ENCODE peak calls at places on chromosomes 5 and 9, in seven cellular contexts. W is CD4-positive, alpha-beta T cell; E is MCF 10A; N is AG04449; B is dorsolateral prefrontal cortex; R is Peyer's patch; H is PC-9. Y is an unnamed sample.

GRCh38 chr5:73606206-73606753 is 19.7 kb upstream of the ARHGEF28 start:
- DNase-seq in B (no peak), R (no peak), N (no peak), E (no peak), W (no peak), H (peak; percentile 63), Y (no peak)

GRCh38 chr5:95086932-95087818 is 197.7 kb downstream of the MCTP1 start:
- DNase-seq in N (no peak), W (no peak), R (no peak), B (no peak), H (no peak), E (no peak), Y (no peak)

GRCh38 chr5:95718203-95718602 is 12.9 kb upstream of the RHOBTB3 start:
- DNase-seq in N (no peak), W (no peak), B (no peak), E (no peak), H (no peak), R (no peak), Y (no peak)

GRCh38 chr9:73180373-73180772 is 28.7 kb downstream of the ANXA1 start:
- DNase-seq in B (no peak), N (peak; percentile 23), R (no peak), W (no peak), H (no peak), E (peak; percentile 29), Y (no peak)

GRCh38 chr5:150641006-150641570 is 628 bp downstream of the SYNPO start:
- DNase-seq in R (no peak), B (no peak), E (peak; percentile 75), N (no peak), H (peak; percentile 43), W (no peak), Y (no peak)

GRCh38 chr5:132687995-132688394 is 14.2 kb downstream of the IL4 start:
- DNase-seq in R (no peak), E (no peak), W (no peak), N (no peak), H (no peak), B (no peak), Y (no peak)

GRCh38 chr9:128077847-128078503 is 9.9 kb downstream of the SLC25A25 start:
- DNase-seq in W (no peak), R (no peak), N (no peak), E (no peak), B (no peak), H (no peak), Y (no peak)

GRCh38 chr5:159911349-159911748 is 4.9 kb upstream of the ADRA1B start:
- DNase-seq in R (no peak), H (peak; percentile 72), E (no peak), B (no peak), N (no peak), W (no peak), Y (no peak)

GRCh38 chr5:167820266-167820988 is 471.0 kb upstream of the WWC1 start:
- DNase-seq in B (no peak), W (no peak), H (no peak), E (no peak), N (no peak), R (no peak), Y (no peak)

GRCh38 chr5:181189962-181190710 is 14.9 kb downstream of the TRIM7 start:
- DNase-seq in R (peak; percentile 65), N (no peak), B (no peak), W (no peak), E (peak; percentile 39), H (no peak), Y (peak; percentile 36)

GRCh38 chr9:98109052-98109451 is 10.0 kb downstream of the TRIM14 start:
- DNase-seq in N (no peak), B (no peak), E (no peak), R (no peak), H (no peak), W (no peak), Y (no peak)

GRCh38 chr9:136016882-136017812 is 56.0 kb upstream of the UBAC1 start:
- DNase-seq in W (no peak), E (no peak), N (no peak), R (peak; percentile 37), B (peak; percentile 27), H (no peak), Y (no peak)

GRCh38 chr9:137422668-137423000 is 328 bp downstream of the EXD3 start:
- DNase-seq in R (peak; percentile 75), N (no peak), B (peak; percentile 28), H (no peak), W (no peak), E (no peak), Y (no peak)

GRCh38 chr9:129343697-129344375 is 165.8 kb upstream of the IER5L start:
- DNase-seq in H (peak; percentile 79), R (peak; percentile 57), W (no peak), E (no peak), N (no peak), B (peak; percentile 61), Y (no peak)

DNA sequence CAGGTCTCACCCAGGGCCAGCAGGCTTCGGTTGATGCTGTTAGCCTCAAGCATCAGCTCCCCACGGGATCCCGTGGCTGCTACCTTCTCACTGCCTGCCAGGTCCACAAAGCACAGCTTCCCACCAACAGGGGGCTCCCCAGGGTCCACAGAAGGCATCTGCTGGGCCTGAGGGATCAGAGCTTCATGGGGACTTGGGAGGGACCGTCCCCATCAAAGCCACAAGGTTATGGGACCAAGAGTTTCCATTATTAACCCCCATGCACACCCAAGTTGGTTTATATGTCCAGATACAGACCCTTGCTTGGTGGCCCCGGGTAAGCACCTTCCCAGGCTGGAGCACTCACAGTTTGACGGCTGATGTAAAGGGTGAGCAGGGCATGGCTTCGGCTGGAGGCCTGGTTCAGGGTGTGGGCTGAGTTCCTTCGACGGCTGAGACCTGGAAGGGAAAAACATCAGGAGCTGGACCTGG is 3.0 kb downstream of the KIF12 start:
- DNase-seq in E (no peak), W (no peak), N (no peak), B (no peak), H (no peak), R (no peak), Y (no peak)
- TF ChIP-seq CTCF in E (no peak), W (no peak), N (peak; percentile 18), B (no peak), H (no peak), R (no peak), Y (no peak)

GRCh38 chr5:162591724-162592123 is 524.2 kb downstream of the GABRG2 start:
- DNase-seq in B (no peak), E (no peak), N (no peak), W (no peak), R (no peak), H (no peak), Y (no peak)

GRCh38 chr5:162593881-162594280 is 526.3 kb downstream of the GABRG2 start:
- DNase-seq in H (no peak), N (no peak), R (no peak), E (peak; percentile 24), B (no peak), W (no peak), Y (no peak)
- TF ChIP-seq CTCF in H (peak; percentile 53), N (no peak), R (no peak), E (peak; percentile 32), B (peak; percentile 29), W (no peak), Y (no peak)

DNA sequence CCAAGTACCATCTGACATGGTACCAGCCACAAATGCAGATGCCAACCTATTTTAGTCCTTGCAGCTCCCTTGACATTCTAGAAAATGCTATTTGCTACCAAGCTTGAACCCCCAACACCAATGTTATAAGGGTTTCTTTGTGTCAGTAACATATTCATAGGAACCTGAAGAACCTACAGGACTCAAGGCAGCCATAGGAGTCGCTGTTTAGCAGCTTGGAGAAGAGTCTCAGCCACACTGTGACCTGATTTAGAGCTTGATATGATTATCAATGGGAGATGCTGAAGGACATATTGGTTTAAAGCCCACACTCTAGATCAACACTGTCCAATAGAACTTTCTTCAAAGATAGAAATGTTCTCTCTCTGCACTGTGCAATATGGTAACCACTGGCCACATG is 6.4 kb upstream of the ZFR start:
- DNase-seq in B (no peak), E (peak; percentile 25), W (no peak), N (no peak), H (no peak), R (no peak), Y (no peak)
- TF ChIP-seq CTCF in B (no peak), E (no peak), W (no peak), N (no peak), H (no peak), R (no peak), Y (peak; percentile 3)

GRCh38 chr5:148309746-148310145 is 2.5 kb upstream of the SPINK7 start:
- DNase-seq in R (no peak), W (no peak), H (no peak), E (no peak), B (no peak), N (no peak), Y (no peak)

GRCh38 chr5:148312159-148312558 is at the start of gene SPINK7:
- DNase-seq in H (no peak), N (no peak), E (no peak), W (no peak), B (no peak), R (no peak), Y (no peak)

GRCh38 chr5:148309019-148309418 is 3.2 kb upstream of the SPINK7 start:
- DNase-seq in E (no peak), W (no peak), H (no peak), N (no peak), R (no peak), B (no peak), Y (no peak)

GRCh38 chr5:148311516-148311915 is 707 bp upstream of the SPINK7 start:
- DNase-seq in H (no peak), B (no peak), W (no peak), N (no peak), R (no peak), E (no peak), Y (no peak)

DNA sequence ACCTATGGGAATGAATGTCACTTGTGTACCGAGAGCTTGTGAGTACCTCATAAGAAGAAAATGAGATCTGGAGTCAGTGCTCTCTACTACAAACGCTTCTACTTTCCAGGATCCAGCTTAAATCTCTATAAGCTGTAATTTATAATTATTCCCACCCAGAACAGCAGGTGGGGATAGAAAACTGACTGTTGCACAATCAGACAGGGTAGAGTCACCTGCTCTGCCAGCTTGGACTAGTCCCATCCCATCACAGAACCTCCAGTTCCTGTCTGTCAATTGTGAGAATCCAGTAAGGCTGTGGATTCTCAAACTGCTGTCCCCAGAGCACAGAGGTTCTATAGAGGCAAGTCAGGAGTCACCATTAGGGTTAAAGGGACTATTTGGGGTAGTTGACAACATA is 2.0 kb downstream of the SPINK7 start:
- DNase-seq in E (peak; percentile 53), N (no peak), H (no peak), W (no peak), R (no peak), B (no peak), Y (no peak)
- TF ChIP-seq CTCF in E (peak; percentile 40), N (no peak), H (no peak), W (no peak), R (no peak), B (no peak), Y (no peak)

GRCh38 chr5:142491260-142491659 is 166.4 kb upstream of the SPRY4 start:
- DNase-seq in H (no peak), W (no peak), B (no peak), N (no peak), R (no peak), E (no peak), Y (no peak)
- TF ChIP-seq CTCF in H (no peak), W (no peak), B (no peak), N (no peak), R (no peak), E (no peak), Y (no peak)

DNA sequence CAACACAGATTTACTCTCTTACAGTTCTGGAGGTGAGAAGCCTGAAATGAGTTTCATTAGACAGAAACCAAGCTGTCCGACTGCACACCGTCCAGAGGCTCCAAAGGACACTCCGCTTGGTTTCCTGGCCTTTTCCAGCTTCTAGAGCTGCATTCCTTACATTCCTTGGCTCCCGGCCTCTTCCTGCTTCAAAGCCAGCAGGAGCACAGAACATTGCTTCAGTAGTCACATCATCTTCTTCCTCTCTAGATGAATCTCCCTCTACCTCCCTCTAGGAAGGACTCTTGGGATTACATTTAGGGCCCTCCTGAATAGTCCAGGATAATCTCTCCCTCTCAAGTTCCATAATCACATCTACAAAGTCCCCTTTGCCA is 213.3 kb downstream of the CDK5RAP2 start:
- DNase-seq in R (no peak), B (no peak), E (peak; percentile 83), N (peak; percentile 62), W (no peak), H (peak; percentile 60), Y (no peak)
- TF ChIP-seq CTCF in R (no peak), B (no peak), E (no peak), N (peak; percentile 54), W (no peak), H (peak; percentile 49), Y (no peak)